ENCODE peak calls at places on chromosome 13, in nine cellular contexts. One of them, this sample, is unnamed. For H3K9me3, the result is how much of the 10 kb centered on the place peaks cover.

GRCh38 chr13:77986699-77987098 is 68.1 kb upstream of the EDNRB start:
- DNase-seq in testis: no peak
- DNase-seq in H1: no peak
- DNase-seq in A549: no peak
- DNase-seq in IMR-90: no peak
- DNase-seq in colonic mucosa: no peak
- DNase-seq in K562: no peak
- DNase-seq in stomach: no peak
- DNase-seq in CD4-positive, CD25-positive, alpha-beta regulatory T cell: no peak
- DNase-seq in this sample: no peak

GRCh38 chr13:78940444-78940843 is 281.5 kb upstream of the OBI1 start:
- DNase-seq in testis: no peak
- DNase-seq in H1: no peak
- DNase-seq in A549: no peak
- DNase-seq in IMR-90: no peak
- DNase-seq in colonic mucosa: no peak
- DNase-seq in K562: no peak
- DNase-seq in stomach: no peak
- DNase-seq in CD4-positive, CD25-positive, alpha-beta regulatory T cell: no peak
- DNase-seq in this sample: no peak

GRCh38 chr13:34913040-34913439 is 29.0 kb upstream of the NBEA start:
- DNase-seq in testis: no peak
- DNase-seq in H1: peak
- DNase-seq in A549: no peak
- DNase-seq in IMR-90: no peak
- DNase-seq in colonic mucosa: no peak
- DNase-seq in K562: no peak
- DNase-seq in stomach: no peak
- DNase-seq in CD4-positive, CD25-positive, alpha-beta regulatory T cell: no peak
- DNase-seq in this sample: no peak

GRCh38 chr13:93709511-93710244 is 483.1 kb downstream of the GPC6 start:
- DNase-seq in testis: no peak
- DNase-seq in H1: no peak
- DNase-seq in A549: no peak
- DNase-seq in IMR-90: no peak
- DNase-seq in colonic mucosa: no peak
- DNase-seq in K562: no peak
- DNase-seq in stomach: no peak
- DNase-seq in CD4-positive, CD25-positive, alpha-beta regulatory T cell: no peak
- DNase-seq in this sample: no peak

GRCh38 chr13:77745784-77746183 is 48.3 kb downstream of the SLAIN1 start:
- DNase-seq in testis: no peak
- DNase-seq in H1: no peak
- DNase-seq in A549: no peak
- DNase-seq in IMR-90: no peak
- DNase-seq in colonic mucosa: no peak
- DNase-seq in K562: no peak
- DNase-seq in stomach: no peak
- DNase-seq in CD4-positive, CD25-positive, alpha-beta regulatory T cell: no peak
- DNase-seq in this sample: no peak

GRCh38 chr13:33015791-33016323 is 366 bp upstream of the KL start:
- DNase-seq in testis: no peak
- DNase-seq in H1: no peak
- DNase-seq in A549: no peak
- DNase-seq in IMR-90: no peak
- DNase-seq in colonic mucosa: peak
- DNase-seq in K562: no peak
- DNase-seq in stomach: peak
- DNase-seq in CD4-positive, CD25-positive, alpha-beta regulatory T cell: no peak
- DNase-seq in this sample: peak

GRCh38 chr13:38265135-38265497 is 84.5 kb upstream of the UFM1 start:
- DNase-seq in testis: no peak
- DNase-seq in H1: no peak
- DNase-seq in A549: no peak
- DNase-seq in IMR-90: no peak
- DNase-seq in colonic mucosa: no peak
- DNase-seq in K562: no peak
- DNase-seq in stomach: no peak
- DNase-seq in CD4-positive, CD25-positive, alpha-beta regulatory T cell: no peak
- DNase-seq in this sample: no peak

GRCh38 chr13:93529961-93530360 is 303.4 kb downstream of the GPC6 start:
- DNase-seq in testis: no peak
- DNase-seq in H1: no peak
- DNase-seq in A549: no peak
- DNase-seq in IMR-90: peak
- DNase-seq in colonic mucosa: no peak
- DNase-seq in K562: no peak
- DNase-seq in stomach: no peak
- DNase-seq in CD4-positive, CD25-positive, alpha-beta regulatory T cell: no peak
- DNase-seq in this sample: no peak

GRCh38 chr13:40064154-40064713 is 408.8 kb downstream of the COG6 start:
- DNase-seq in testis: no peak
- DNase-seq in H1: no peak
- DNase-seq in A549: no peak
- DNase-seq in IMR-90: no peak
- DNase-seq in colonic mucosa: no peak
- DNase-seq in K562: no peak
- DNase-seq in stomach: no peak
- DNase-seq in CD4-positive, CD25-positive, alpha-beta regulatory T cell: no peak
- DNase-seq in this sample: no peak

GRCh38 chr13:37403776-37404497 is 194.6 kb downstream of the POSTN start:
- DNase-seq in testis: no peak
- DNase-seq in H1: no peak
- DNase-seq in A549: no peak
- DNase-seq in IMR-90: peak
- DNase-seq in colonic mucosa: no peak
- DNase-seq in K562: no peak
- DNase-seq in stomach: no peak
- DNase-seq in CD4-positive, CD25-positive, alpha-beta regulatory T cell: no peak
- DNase-seq in this sample: no peak

GRCh38 chr13:24110011-24110410 is 50.5 kb upstream of the SPATA13 start:
- DNase-seq in testis: no peak
- DNase-seq in H1: no peak
- DNase-seq in A549: no peak
- DNase-seq in IMR-90: no peak
- DNase-seq in colonic mucosa: no peak
- DNase-seq in K562: no peak
- DNase-seq in stomach: no peak
- DNase-seq in CD4-positive, CD25-positive, alpha-beta regulatory T cell: no peak
- DNase-seq in this sample: no peak

GRCh38 chr13:22278336-22278929 is 607.6 kb downstream of the FGF9 start:
- DNase-seq in testis: peak
- DNase-seq in H1: peak
- DNase-seq in A549: no peak
- DNase-seq in IMR-90: peak
- DNase-seq in colonic mucosa: peak
- DNase-seq in K562: peak
- DNase-seq in stomach: peak
- DNase-seq in CD4-positive, CD25-positive, alpha-beta regulatory T cell: peak
- DNase-seq in this sample: peak

GRCh38 chr13:40550130-40550529 is 116.3 kb downstream of the FOXO1 start:
- DNase-seq in testis: no peak
- DNase-seq in H1: no peak
- DNase-seq in A549: no peak
- DNase-seq in IMR-90: no peak
- DNase-seq in colonic mucosa: no peak
- DNase-seq in K562: no peak
- DNase-seq in stomach: no peak
- DNase-seq in CD4-positive, CD25-positive, alpha-beta regulatory T cell: no peak
- DNase-seq in this sample: no peak

GRCh38 chr13:41599619-41600018 is 142.3 kb downstream of the RGCC start:
- DNase-seq in testis: no peak
- DNase-seq in H1: no peak
- DNase-seq in A549: no peak
- DNase-seq in IMR-90: no peak
- DNase-seq in colonic mucosa: no peak
- DNase-seq in K562: no peak
- DNase-seq in stomach: no peak
- DNase-seq in CD4-positive, CD25-positive, alpha-beta regulatory T cell: no peak
- DNase-seq in this sample: no peak

GRCh38 chr13:100454876-100455275 is 133.7 kb downstream of the GGACT start:
- DNase-seq in testis: no peak
- DNase-seq in H1: no peak
- DNase-seq in A549: no peak
- DNase-seq in IMR-90: peak
- DNase-seq in colonic mucosa: peak
- DNase-seq in K562: no peak
- DNase-seq in stomach: no peak
- DNase-seq in CD4-positive, CD25-positive, alpha-beta regulatory T cell: no peak
- DNase-seq in this sample: no peak

DNA sequence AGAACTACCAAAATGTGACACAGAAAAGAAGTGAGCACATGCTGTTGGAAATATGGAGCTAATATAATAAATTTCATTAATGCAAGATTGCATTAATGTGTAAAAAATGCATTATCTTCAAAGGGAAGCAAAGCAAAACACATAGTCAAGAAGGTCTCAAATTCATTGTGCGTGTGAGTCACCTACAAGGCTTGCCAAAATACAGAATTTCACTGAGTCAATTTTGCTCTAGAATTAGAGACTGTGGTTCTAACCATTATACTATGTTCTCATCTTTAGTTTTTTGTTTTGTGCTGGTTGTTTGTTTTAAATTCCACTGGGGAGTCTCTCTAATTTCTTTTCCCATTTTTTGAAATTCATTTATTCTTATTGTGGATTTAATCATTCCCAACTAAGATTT is 149.8 kb upstream of the SLITRK1 start:
- DNase-seq in testis: no peak
- DNase-seq in H1: no peak
- DNase-seq in A549: no peak
- DNase-seq in IMR-90: no peak
- DNase-seq in colonic mucosa: no peak
- DNase-seq in K562: no peak
- DNase-seq in stomach: no peak
- DNase-seq in CD4-positive, CD25-positive, alpha-beta regulatory T cell: no peak
- DNase-seq in this sample: no peak
- H3K9me3 ChIP-seq in testis: under half
- H3K9me3 ChIP-seq in H1: under half
- H3K9me3 ChIP-seq in A549: under half
- H3K9me3 ChIP-seq in IMR-90: under half
- H3K9me3 ChIP-seq in colonic mucosa: under half
- H3K9me3 ChIP-seq in K562: under half
- H3K9me3 ChIP-seq in stomach: under half
- H3K9me3 ChIP-seq in CD4-positive, CD25-positive, alpha-beta regulatory T cell: under half
- H3K9me3 ChIP-seq in this sample: under half

GRCh38 chr13:113751491-113751890 is 7.5 kb upstream of the TMEM255B start:
- DNase-seq in testis: no peak
- DNase-seq in H1: no peak
- DNase-seq in A549: no peak
- DNase-seq in IMR-90: no peak
- DNase-seq in colonic mucosa: no peak
- DNase-seq in K562: no peak
- DNase-seq in stomach: no peak
- DNase-seq in CD4-positive, CD25-positive, alpha-beta regulatory T cell: no peak
- DNase-seq in this sample: no peak
- H3K9me3 ChIP-seq in testis: under half
- H3K9me3 ChIP-seq in H1: under half
- H3K9me3 ChIP-seq in A549: under half
- H3K9me3 ChIP-seq in IMR-90: under half
- H3K9me3 ChIP-seq in colonic mucosa: under half
- H3K9me3 ChIP-seq in K562: under half
- H3K9me3 ChIP-seq in stomach: under half
- H3K9me3 ChIP-seq in CD4-positive, CD25-positive, alpha-beta regulatory T cell: under half
- H3K9me3 ChIP-seq in this sample: under half

GRCh38 chr13:104357672-104358314 is 1291.6 kb upstream of the SLC10A2 start:
- DNase-seq in testis: no peak
- DNase-seq in H1: no peak
- DNase-seq in A549: no peak
- DNase-seq in IMR-90: no peak
- DNase-seq in colonic mucosa: no peak
- DNase-seq in K562: no peak
- DNase-seq in stomach: no peak
- DNase-seq in CD4-positive, CD25-positive, alpha-beta regulatory T cell: no peak
- DNase-seq in this sample: no peak
- H3K9me3 ChIP-seq in testis: under half
- H3K9me3 ChIP-seq in H1: under half
- H3K9me3 ChIP-seq in A549: under half
- H3K9me3 ChIP-seq in IMR-90: under half
- H3K9me3 ChIP-seq in colonic mucosa: under half
- H3K9me3 ChIP-seq in K562: under half
- H3K9me3 ChIP-seq in stomach: under half
- H3K9me3 ChIP-seq in CD4-positive, CD25-positive, alpha-beta regulatory T cell: under half
- H3K9me3 ChIP-seq in this sample: under half

DNA sequence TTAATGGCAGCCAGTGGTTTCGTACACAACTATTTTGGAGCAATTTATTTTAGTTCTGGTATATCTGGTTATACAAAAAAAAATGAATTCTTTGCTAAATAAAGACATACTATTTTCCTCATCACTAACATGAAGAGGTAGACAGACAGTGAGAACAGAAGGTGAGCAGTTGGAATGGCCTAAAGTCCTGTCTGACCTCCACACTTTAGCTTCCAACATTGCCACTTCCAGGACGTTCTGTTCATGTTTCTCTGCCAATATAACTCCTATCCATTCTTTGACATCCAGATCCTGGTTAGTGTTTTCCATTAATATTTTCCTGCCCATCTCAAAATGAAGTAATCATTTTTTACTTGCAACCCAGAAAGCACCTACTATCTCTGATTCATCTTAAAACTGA is 112.9 kb upstream of the FRY start:
- DNase-seq in testis: no peak
- DNase-seq in H1: no peak
- DNase-seq in A549: no peak
- DNase-seq in IMR-90: no peak
- DNase-seq in colonic mucosa: no peak
- DNase-seq in K562: no peak
- DNase-seq in stomach: no peak
- DNase-seq in CD4-positive, CD25-positive, alpha-beta regulatory T cell: no peak
- DNase-seq in this sample: no peak
- H3K9me3 ChIP-seq in testis: under half
- H3K9me3 ChIP-seq in H1: under half
- H3K9me3 ChIP-seq in A549: under half
- H3K9me3 ChIP-seq in IMR-90: under half
- H3K9me3 ChIP-seq in colonic mucosa: under half
- H3K9me3 ChIP-seq in K562: under half
- H3K9me3 ChIP-seq in stomach: under half
- H3K9me3 ChIP-seq in CD4-positive, CD25-positive, alpha-beta regulatory T cell: under half
- H3K9me3 ChIP-seq in this sample: under half

DNA sequence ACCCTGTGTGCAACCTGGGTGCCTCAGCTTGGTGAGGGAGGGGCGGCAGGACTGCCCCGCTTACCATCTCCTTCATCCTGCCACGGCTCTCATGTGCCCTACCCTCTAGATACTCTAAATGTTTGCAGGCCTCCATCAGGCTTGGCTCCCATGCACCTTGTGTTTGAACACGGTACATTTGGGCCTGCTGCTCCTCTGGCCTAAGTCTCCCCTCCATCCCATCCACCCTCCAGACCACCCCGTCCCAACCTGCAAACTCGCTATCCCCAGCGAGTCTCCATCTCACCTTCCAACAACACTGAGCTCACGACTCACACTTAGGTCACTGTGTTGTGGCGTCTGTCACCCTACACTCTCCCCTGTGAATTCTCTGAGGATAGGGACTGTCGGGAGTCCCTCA is 274.2 kb downstream of the TEX29 start:
- DNase-seq in testis: no peak
- DNase-seq in H1: no peak
- DNase-seq in A549: no peak
- DNase-seq in IMR-90: no peak
- DNase-seq in colonic mucosa: no peak
- DNase-seq in K562: no peak
- DNase-seq in stomach: no peak
- DNase-seq in CD4-positive, CD25-positive, alpha-beta regulatory T cell: no peak
- DNase-seq in this sample: no peak
- H3K9me3 ChIP-seq in testis: under half
- H3K9me3 ChIP-seq in H1: under half
- H3K9me3 ChIP-seq in A549: under half
- H3K9me3 ChIP-seq in IMR-90: under half
- H3K9me3 ChIP-seq in colonic mucosa: under half
- H3K9me3 ChIP-seq in K562: under half
- H3K9me3 ChIP-seq in stomach: under half
- H3K9me3 ChIP-seq in CD4-positive, CD25-positive, alpha-beta regulatory T cell: under half
- H3K9me3 ChIP-seq in this sample: under half

GRCh38 chr13:19156013-19156825 is 25.4 kb downstream of the TUBA3C start:
- DNase-seq in testis: no peak
- DNase-seq in H1: no peak
- DNase-seq in A549: no peak
- DNase-seq in IMR-90: no peak
- DNase-seq in colonic mucosa: no peak
- DNase-seq in K562: no peak
- DNase-seq in stomach: no peak
- DNase-seq in CD4-positive, CD25-positive, alpha-beta regulatory T cell: no peak
- DNase-seq in this sample: no peak
- H3K9me3 ChIP-seq in testis: under half
- H3K9me3 ChIP-seq in H1: half or more
- H3K9me3 ChIP-seq in A549: under half
- H3K9me3 ChIP-seq in IMR-90: half or more
- H3K9me3 ChIP-seq in colonic mucosa: under half
- H3K9me3 ChIP-seq in K562: under half
- H3K9me3 ChIP-seq in stomach: under half
- H3K9me3 ChIP-seq in CD4-positive, CD25-positive, alpha-beta regulatory T cell: under half
- H3K9me3 ChIP-seq in this sample: under half

This sample was measured in small intestine.